ENCODE peak calls at places on chromosomes 12 and 14, in four cellular contexts. Y, L, F and C are unnamed samples.

GRCh38 chr12:14995583-14996425 is 23.0 kb downstream of the PDE6H start:
- DNase-seq in F (no peak), L (peak), Y (peak), C (peak)

GRCh38 chr12:76020731-76021672 is 10.6 kb downstream of the PHLDA1 start:
- DNase-seq in Y (no peak), F (no peak), L (no peak), C (peak)

GRCh38 chr12:32666018-32666417 is 13.1 kb upstream of the DNM1L start:
- DNase-seq in L (no peak), Y (no peak), F (peak), C (no peak)

GRCh38 chr12:65881348-65881961 is 57.2 kb downstream of the HMGA2 start:
- DNase-seq in F (no peak), L (no peak), Y (no peak), C (no peak)

GRCh38 chr12:72030272-72030671 is 91.6 kb downstream of the TPH2 start:
- DNase-seq in L (no peak), Y (no peak), F (no peak), C (no peak)

GRCh38 chr14:53109028-53109687 is 44.0 kb downstream of the DDHD1 start:
- DNase-seq in L (peak), F (no peak), Y (no peak), C (no peak)

GRCh38 chr12:127162902-127163301 is 1104.1 kb upstream of the TMEM132C start:
- DNase-seq in L (peak), Y (no peak), F (no peak), C (peak)

GRCh38 chr14:85853996-85854526 is 324.1 kb downstream of the FLRT2 start:
- DNase-seq in F (no peak), L (no peak), Y (no peak), C (no peak)

GRCh38 chr14:102889615-102890014 is 32.8 kb upstream of the AMN start:
- DNase-seq in F (no peak), Y (no peak), L (no peak), C (no peak)

GRCh38 chr12:75259170-75259569 is 49.5 kb upstream of the KCNC2 start:
- DNase-seq in L (no peak), Y (no peak), F (no peak), C (no peak)

GRCh38 chr12:29625359-29625953 is 128.0 kb upstream of the OVCH1 start:
- DNase-seq in L (no peak), F (no peak), Y (no peak), C (no peak)
- TF ChIP-seq RNF2 in L (no peak), F (no peak), Y (no peak), C (no peak)

GRCh38 chr12:117686911-117687377 is 281.8 kb downstream of the KSR2 start:
- DNase-seq in Y (peak), L (no peak), F (no peak), C (peak)
- TF ChIP-seq RNF2 in Y (no peak), L (no peak), F (no peak), C (no peak)

GRCh38 chr14:105929327-105930081 is 403.1 kb downstream of the TMEM121 start:
- DNase-seq in L (peak), F (no peak), Y (no peak), C (no peak)
- TF ChIP-seq RNF2 in L (no peak), F (no peak), Y (no peak), C (no peak)

GRCh38 chr14:22977434-22977683 is 5.0 kb downstream of the AJUBA start:
- DNase-seq in F (no peak), L (no peak), Y (no peak), C (no peak)

GRCh38 chr14:22978873-22979671 is 3.3 kb downstream of the AJUBA start:
- DNase-seq in Y (no peak), F (no peak), L (no peak), C (no peak)

GRCh38 chr14:22976620-22977433 is 5.5 kb downstream of the AJUBA start:
- DNase-seq in Y (peak), L (no peak), F (no peak), C (peak)

GRCh38 chr14:22978487-22978837 is 3.9 kb downstream of the AJUBA start:
- DNase-seq in F (no peak), L (no peak), Y (no peak), C (no peak)

GRCh38 chr14:22977684-22978486 is 4.5 kb downstream of the AJUBA start:
- DNase-seq in Y (peak), L (peak), F (peak), C (peak)
- TF ChIP-seq RNF2 in Y (no peak), L (no peak), F (no peak), C (no peak)

DNA sequence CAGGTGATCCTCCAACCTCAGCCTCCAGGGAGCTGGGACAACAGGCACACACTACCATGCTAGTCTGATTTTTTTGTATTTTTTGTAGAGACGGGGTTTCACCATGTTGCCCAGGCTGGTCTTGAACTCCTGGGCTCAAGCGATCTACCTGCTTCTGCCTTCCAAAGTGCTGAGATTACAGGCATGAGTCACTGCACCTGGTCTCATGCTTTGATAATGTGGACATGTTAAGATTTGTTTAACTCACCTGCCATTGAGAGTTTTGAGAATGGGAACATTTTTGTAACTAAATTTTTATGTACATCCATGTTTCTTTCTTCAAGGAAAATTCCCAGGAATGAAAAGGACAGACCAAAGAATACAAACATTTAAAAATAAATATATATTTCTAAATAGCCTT is 121.2 kb downstream of the MIPOL1 start:
- DNase-seq in L (no peak), Y (no peak), F (no peak), C (no peak)
- TF ChIP-seq RNF2 in L (no peak), Y (no peak), F (no peak), C (no peak)

DNA sequence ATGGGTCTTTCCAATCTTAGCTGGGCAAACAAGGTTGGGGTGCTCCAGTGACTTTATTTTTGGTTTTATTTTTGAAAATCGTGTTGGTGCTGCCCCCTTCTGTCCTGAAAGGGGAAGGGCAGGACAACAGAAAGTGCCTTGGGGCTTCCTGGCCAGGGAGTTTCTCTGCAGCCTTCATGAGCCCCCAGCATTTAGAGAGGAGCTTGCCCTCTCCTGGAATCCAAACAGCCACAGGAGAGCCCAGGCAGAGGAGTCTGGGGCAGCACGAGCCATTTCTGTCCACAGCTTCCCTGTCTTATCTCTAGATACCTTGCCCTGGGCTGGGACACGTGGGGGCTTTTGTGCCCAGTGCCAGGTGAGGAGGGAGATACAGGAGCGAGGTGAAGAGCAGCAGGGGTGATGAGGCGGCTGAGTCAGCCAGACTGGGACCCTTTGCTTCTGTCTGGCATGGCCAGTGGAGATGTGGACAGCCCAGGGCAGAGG is 4.4 kb upstream of the C1RL start:
- DNase-seq in F (peak), L (peak), Y (no peak), C (peak)
- TF ChIP-seq RNF2 in F (no peak), L (no peak), Y (no peak), C (no peak)

GRCh38 chr12:1638167-1638566 is 9.1 kb downstream of the WNT5B start:
- DNase-seq in L (no peak), Y (no peak), F (no peak), C (no peak)

GRCh38 chr12:1643056-1643455 is 14.0 kb downstream of the WNT5B start:
- DNase-seq in L (no peak), F (no peak), Y (no peak), C (no peak)

GRCh38 chr12:1640630-1641234 is 11.7 kb downstream of the WNT5B start:
- DNase-seq in F (no peak), Y (no peak), L (no peak), C (no peak)

GRCh38 chr12:1642513-1642912 is 13.5 kb downstream of the WNT5B start:
- DNase-seq in F (no peak), L (no peak), Y (no peak), C (no peak)

DNA sequence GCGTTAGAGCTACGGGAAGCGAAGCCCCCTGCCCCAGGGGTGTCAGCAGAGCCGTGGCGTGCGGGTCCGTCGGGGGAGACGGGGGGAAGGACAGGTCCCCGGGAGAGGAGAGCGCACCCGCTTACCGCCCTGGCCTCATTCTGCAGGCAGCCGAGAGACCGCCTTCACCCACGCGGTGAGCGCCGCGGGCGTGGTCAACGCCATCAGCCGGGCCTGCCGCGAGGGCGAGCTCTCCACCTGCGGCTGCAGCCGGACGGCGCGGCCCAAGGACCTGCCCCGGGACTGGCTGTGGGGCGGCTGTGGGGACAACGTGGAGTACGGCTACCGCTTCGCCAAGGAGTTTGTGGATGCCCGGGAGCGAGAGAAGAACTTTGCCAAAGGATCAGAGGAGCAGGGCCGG is 10.5 kb downstream of the WNT5B start:
- DNase-seq in L (no peak), Y (no peak), F (no peak), C (no peak)
- TF ChIP-seq RNF2 in L (no peak), Y (no peak), F (no peak), C (no peak)